ENCODE peak calls at places on chromosomes 13 and 19, in eight cellular contexts. Q is AG08396; B is H9; I is CD8-positive, alpha-beta memory T cell; F is stimulated activated CD4-positive, alpha-beta T cell treated with anti-CD3 and anti-CD28 coated beads, Interleukin-1b, Interleukin-23, amount 100 ng/mL, for 24 hours; A is AG08395; H is NCI-H1048; O is GM12865. E is an unnamed sample.

GRCh38 chr13:23996456-23996855 is 99.2 kb upstream of the C1QTNF9B start:
- DNase-seq in I (no peak), B (no peak), H (no peak), Q (no peak), F (no peak), A (no peak), O (no peak), E (no peak)

GRCh38 chr19:2636142-2636896 is 66.2 kb downstream of the GNG7 start:
- DNase-seq in F (no peak), H (no peak), B (no peak), A (no peak), I (no peak), O (no peak), Q (no peak), E (peak)

GRCh38 chr13:46893820-46894533 is 2.9 kb downstream of the HTR2A start:
- DNase-seq in I (peak), Q (peak), H (peak), F (peak), B (peak), A (peak), O (peak), E (peak)

GRCh38 chr13:60134376-60134775 is 29.4 kb downstream of the DIAPH3 start:
- DNase-seq in O (peak), H (no peak), A (no peak), Q (no peak), I (no peak), B (peak), F (no peak), E (peak)

GRCh38 chr13:26486550-26486949 is 70.9 kb upstream of the WASF3 start:
- DNase-seq in O (no peak), F (no peak), A (no peak), I (no peak), Q (no peak), B (no peak), H (no peak), E (peak)

GRCh38 chr19:47305309-47305751 is 4.3 kb upstream of the C5AR1 start:
- DNase-seq in H (peak), F (peak), I (peak), B (peak), O (peak), A (peak), Q (peak), E (peak)

GRCh38 chr13:76516013-76516412 is 370.2 kb downstream of the KCTD12 start:
- DNase-seq in B (no peak), Q (peak), O (no peak), H (no peak), A (peak), F (no peak), I (no peak), E (no peak)

GRCh38 chr19:17847538-17848366 is at the start of gene JAK3:
- DNase-seq in H (no peak), B (peak), F (peak), O (peak), Q (peak), A (peak), I (peak), E (peak)

GRCh38 chr13:76764429-76764828 is 121.8 kb downstream of the KCTD12 start:
- DNase-seq in Q (no peak), F (no peak), A (no peak), O (no peak), I (no peak), H (no peak), B (no peak), E (no peak)

GRCh38 chr13:33110713-33111413 is 94.6 kb downstream of the KL start:
- DNase-seq in I (no peak), Q (no peak), O (peak), F (no peak), H (no peak), A (peak), B (no peak), E (no peak)

GRCh38 chr19:10544242-10544752 is 593 bp downstream of the ATG4D start:
- DNase-seq in F (no peak), H (no peak), B (no peak), O (peak), A (no peak), I (no peak), Q (peak), E (peak)

GRCh38 chr19:6861683-6862286 is 25.6 kb upstream of the ADGRE1 start:
- DNase-seq in F (no peak), H (no peak), O (peak), I (no peak), A (no peak), B (no peak), Q (no peak), E (no peak)

GRCh38 chr19:11649941-11650340 is 52.7 kb downstream of the ZNF627 start:
- DNase-seq in I (no peak), O (no peak), A (no peak), Q (no peak), H (no peak), F (no peak), B (no peak), E (no peak)

GRCh38 chr19:27774337-27774736 is 1438.6 kb downstream of the UQCRFS1 start:
- DNase-seq in F (no peak), B (peak), A (no peak), O (no peak), Q (no peak), H (no peak), I (no peak), E (no peak)

E was measured in H7.